ENCODE peak calls at places on chromosomes 13 and 19, in four cellular contexts. One of them, this sample, is unnamed.
A peak's percentile ranks its signal among the peaks of the same experiment; 100 is the strongest.

GRCh38 chr13:65011403-65011802 is 2218.7 kb downstream of the PCDH9 start:
- DNase-seq in H7: no peak
- DNase-seq in CD8-positive, alpha-beta T cell: no peak
- DNase-seq in transverse colon: no peak
- DNase-seq in this sample: no peak

GRCh38 chr13:113076681-113077401 is 28.8 kb upstream of the F7 start:
- DNase-seq in H7: peak; percentile 57
- DNase-seq in CD8-positive, alpha-beta T cell: no peak
- DNase-seq in transverse colon: no peak
- DNase-seq in this sample: no peak

GRCh38 chr19:51365211-51366049 is 758 bp downstream of the ETFB start:
- DNase-seq in H7: no peak
- DNase-seq in CD8-positive, alpha-beta T cell: no peak
- DNase-seq in transverse colon: peak; percentile 45
- DNase-seq in this sample: peak; percentile 76

GRCh38 chr13:35818577-35819165 is 312.5 kb downstream of the DCLK1 start:
- DNase-seq in H7: peak; percentile 25
- DNase-seq in CD8-positive, alpha-beta T cell: no peak
- DNase-seq in transverse colon: no peak
- DNase-seq in this sample: peak; percentile 62

GRCh38 chr13:109131698-109132257 is 502.4 kb downstream of the MYO16 start:
- DNase-seq in H7: peak; percentile 55
- DNase-seq in CD8-positive, alpha-beta T cell: no peak
- DNase-seq in transverse colon: no peak
- DNase-seq in this sample: no peak

GRCh38 chr13:46567671-46568070 is 14.7 kb downstream of the LRCH1 start:
- DNase-seq in H7: no peak
- DNase-seq in CD8-positive, alpha-beta T cell: no peak
- DNase-seq in transverse colon: no peak
- DNase-seq in this sample: no peak

GRCh38 chr13:73914119-73914518 is 220.1 kb downstream of the KLF12 start:
- DNase-seq in H7: no peak
- DNase-seq in CD8-positive, alpha-beta T cell: no peak
- DNase-seq in transverse colon: no peak
- DNase-seq in this sample: peak; percentile 9

GRCh38 chr13:36526897-36527296 is 94.6 kb downstream of the CCNA1 start:
- DNase-seq in H7: no peak
- DNase-seq in CD8-positive, alpha-beta T cell: no peak
- DNase-seq in transverse colon: no peak
- DNase-seq in this sample: no peak

GRCh38 chr13:84648069-84648640 is 765.9 kb upstream of the SLITRK1 start:
- DNase-seq in H7: no peak
- DNase-seq in CD8-positive, alpha-beta T cell: no peak
- DNase-seq in transverse colon: no peak
- DNase-seq in this sample: no peak

GRCh38 chr19:48169585-48169973 is 565 bp downstream of the LIG1 start:
- DNase-seq in H7: peak; percentile 98
- DNase-seq in CD8-positive, alpha-beta T cell: peak; percentile 91
- DNase-seq in transverse colon: peak; percentile 93
- DNase-seq in this sample: peak; percentile 93

GRCh38 chr13:113049521-113049941 is 56.1 kb upstream of the F7 start:
- DNase-seq in H7: no peak
- DNase-seq in CD8-positive, alpha-beta T cell: no peak
- DNase-seq in transverse colon: no peak
- DNase-seq in this sample: no peak

GRCh38 chr19:48674921-48675824 is 2.4 kb upstream of the NTN5 start:
- DNase-seq in H7: peak; percentile 97
- DNase-seq in CD8-positive, alpha-beta T cell: peak; percentile 74
- DNase-seq in transverse colon: peak; percentile 86
- DNase-seq in this sample: peak; percentile 100

GRCh38 chr13:113029487-113030258 is 60.7 kb downstream of the MCF2L start:
- DNase-seq in H7: peak; percentile 98
- DNase-seq in CD8-positive, alpha-beta T cell: peak; percentile 40
- DNase-seq in transverse colon: peak; percentile 37
- DNase-seq in this sample: no peak

GRCh38 chr19:5828661-5829566 is 10.6 kb downstream of the FUT6 start:
- DNase-seq in H7: peak; percentile 95
- DNase-seq in CD8-positive, alpha-beta T cell: peak; percentile 26
- DNase-seq in transverse colon: peak; percentile 58
- DNase-seq in this sample: peak; percentile 87

GRCh38 chr19:35098413-35099049 is 17.1 kb upstream of the FXYD3 start:
- DNase-seq in H7: no peak
- DNase-seq in CD8-positive, alpha-beta T cell: no peak
- DNase-seq in transverse colon: no peak
- DNase-seq in this sample: peak; percentile 86

GRCh38 chr13:106139407-106139806 is 396.1 kb downstream of the EFNB2 start:
- DNase-seq in H7: no peak
- DNase-seq in CD8-positive, alpha-beta T cell: no peak
- DNase-seq in transverse colon: no peak
- DNase-seq in this sample: no peak

GRCh38 chr19:10289836-10290438 is at the start of gene ICAM5:
- DNase-seq in H7: no peak
- DNase-seq in CD8-positive, alpha-beta T cell: peak; percentile 35
- DNase-seq in transverse colon: peak; percentile 13
- DNase-seq in this sample: peak; percentile 92

GRCh38 chr13:114059946-114060860 is 72.2 kb downstream of the RASA3 start:
- DNase-seq in H7: no peak
- DNase-seq in CD8-positive, alpha-beta T cell: peak; percentile 21
- DNase-seq in transverse colon: no peak
- DNase-seq in this sample: no peak

GRCh38 chr19:18100710-18101109 is 3.1 kb downstream of the MAST3 start:
- DNase-seq in H7: peak; percentile 95
- DNase-seq in CD8-positive, alpha-beta T cell: no peak
- DNase-seq in transverse colon: no peak
- DNase-seq in this sample: peak; percentile 88

GRCh38 chr19:3122512-3122870 is 13.3 kb upstream of the GNA15 start:
- DNase-seq in H7: no peak
- DNase-seq in CD8-positive, alpha-beta T cell: peak; percentile 11
- DNase-seq in transverse colon: no peak
- DNase-seq in this sample: no peak

GRCh38 chr19:44759083-44759804 is 10.7 kb downstream of the BCL3 start:
- DNase-seq in H7: peak; percentile 74
- DNase-seq in CD8-positive, alpha-beta T cell: no peak
- DNase-seq in transverse colon: no peak
- DNase-seq in this sample: peak; percentile 81

GRCh38 chr13:30585748-30586262 is 31.9 kb upstream of the USPL1 start:
- DNase-seq in H7: no peak
- DNase-seq in CD8-positive, alpha-beta T cell: no peak
- DNase-seq in transverse colon: no peak
- DNase-seq in this sample: no peak

GRCh38 chr19:48553676-48554384 is 1.9 kb downstream of the SULT2B1 start:
- DNase-seq in H7: peak; percentile 77
- DNase-seq in CD8-positive, alpha-beta T cell: no peak
- DNase-seq in transverse colon: peak; percentile 50
- DNase-seq in this sample: peak; percentile 95

GRCh38 chr13:102291587-102292218 is 110.1 kb downstream of the FGF14 start:
- DNase-seq in H7: no peak
- DNase-seq in CD8-positive, alpha-beta T cell: no peak
- DNase-seq in transverse colon: no peak
- DNase-seq in this sample: no peak

GRCh38 chr13:42751693-42752092 is 29.7 kb upstream of the FAM216B start:
- DNase-seq in H7: no peak
- DNase-seq in CD8-positive, alpha-beta T cell: no peak
- DNase-seq in transverse colon: no peak
- DNase-seq in this sample: no peak

GRCh38 chr13:48783181-48783630 is 129.5 kb downstream of the CYSLTR2 start:
- DNase-seq in H7: no peak
- DNase-seq in CD8-positive, alpha-beta T cell: no peak
- DNase-seq in transverse colon: peak; percentile 69
- DNase-seq in this sample: no peak

GRCh38 chr13:51560336-51560735 is 23.9 kb upstream of the WDFY2 start:
- DNase-seq in H7: no peak
- DNase-seq in CD8-positive, alpha-beta T cell: no peak
- DNase-seq in transverse colon: no peak
- DNase-seq in this sample: no peak

GRCh38 chr19:31326329-31327028 is 22.8 kb downstream of the TSHZ3 start:
- DNase-seq in H7: no peak
- DNase-seq in CD8-positive, alpha-beta T cell: no peak
- DNase-seq in transverse colon: no peak
- DNase-seq in this sample: no peak

GRCh38 chr19:45075215-45076028 is 856 bp downstream of the ZNF296 start:
- DNase-seq in H7: peak; percentile 94
- DNase-seq in CD8-positive, alpha-beta T cell: peak; percentile 48
- DNase-seq in transverse colon: peak; percentile 92
- DNase-seq in this sample: peak; percentile 95

GRCh38 chr13:36841411-36841810 is 22.4 kb downstream of the RFXAP start:
- DNase-seq in H7: no peak
- DNase-seq in CD8-positive, alpha-beta T cell: no peak
- DNase-seq in transverse colon: no peak
- DNase-seq in this sample: peak; percentile 75

GRCh38 chr13:67986234-67986633 is 756.1 kb upstream of the PCDH9 start:
- DNase-seq in H7: no peak
- DNase-seq in CD8-positive, alpha-beta T cell: no peak
- DNase-seq in transverse colon: no peak
- DNase-seq in this sample: no peak

GRCh38 chr13:113655358-113656014 is 2.5 kb downstream of the ATP4B start:
- DNase-seq in H7: peak; percentile 38
- DNase-seq in CD8-positive, alpha-beta T cell: no peak
- DNase-seq in transverse colon: no peak
- DNase-seq in this sample: peak; percentile 80

DNA sequence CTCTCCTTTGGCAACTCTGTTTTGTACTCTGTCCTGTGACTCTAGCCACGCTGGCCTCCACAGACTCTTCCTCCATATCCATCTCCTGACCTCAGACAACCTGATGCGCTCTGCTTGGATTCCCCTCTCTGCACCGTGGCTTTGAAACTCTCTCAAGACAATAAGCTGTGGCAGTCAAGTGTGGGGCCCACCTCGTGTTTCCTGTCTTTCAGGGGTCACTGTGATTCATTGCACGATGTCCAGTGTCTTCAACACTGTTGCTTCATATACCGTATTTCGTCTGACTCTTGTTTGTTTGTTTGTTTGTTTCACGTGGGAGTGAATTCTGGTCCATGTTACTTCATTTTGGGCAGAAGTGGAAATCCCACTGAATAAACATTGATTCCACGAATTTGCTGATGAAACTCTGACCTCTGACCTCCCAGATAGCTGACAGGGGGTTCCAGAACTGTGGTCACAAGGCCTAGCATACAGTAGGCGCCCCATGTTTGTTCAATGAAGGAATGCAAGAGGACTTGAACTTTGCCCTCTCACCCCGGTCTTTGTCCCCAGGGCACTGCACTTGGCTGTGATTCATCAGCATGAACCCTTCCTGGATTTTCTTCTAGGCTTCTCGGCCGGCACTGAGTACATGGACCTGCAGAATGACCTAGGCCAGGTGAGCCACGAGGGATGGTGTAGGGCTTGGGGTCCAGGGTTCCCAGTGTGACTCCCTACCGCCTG is 4.9 kb downstream of the NFKBIB start:
- DNase-seq in H7: peak; percentile 25
- DNase-seq in CD8-positive, alpha-beta T cell: no peak
- DNase-seq in transverse colon: no peak
- DNase-seq in this sample: peak; percentile 57
- H3K4me3 ChIP-seq in H7: no peak overlapping the region
- H3K4me3 ChIP-seq in CD8-positive, alpha-beta T cell: no peak overlapping the region
- H3K4me3 ChIP-seq in transverse colon: no peak overlapping the region
- H3K4me3 ChIP-seq in this sample: no peak overlapping the region

DNA sequence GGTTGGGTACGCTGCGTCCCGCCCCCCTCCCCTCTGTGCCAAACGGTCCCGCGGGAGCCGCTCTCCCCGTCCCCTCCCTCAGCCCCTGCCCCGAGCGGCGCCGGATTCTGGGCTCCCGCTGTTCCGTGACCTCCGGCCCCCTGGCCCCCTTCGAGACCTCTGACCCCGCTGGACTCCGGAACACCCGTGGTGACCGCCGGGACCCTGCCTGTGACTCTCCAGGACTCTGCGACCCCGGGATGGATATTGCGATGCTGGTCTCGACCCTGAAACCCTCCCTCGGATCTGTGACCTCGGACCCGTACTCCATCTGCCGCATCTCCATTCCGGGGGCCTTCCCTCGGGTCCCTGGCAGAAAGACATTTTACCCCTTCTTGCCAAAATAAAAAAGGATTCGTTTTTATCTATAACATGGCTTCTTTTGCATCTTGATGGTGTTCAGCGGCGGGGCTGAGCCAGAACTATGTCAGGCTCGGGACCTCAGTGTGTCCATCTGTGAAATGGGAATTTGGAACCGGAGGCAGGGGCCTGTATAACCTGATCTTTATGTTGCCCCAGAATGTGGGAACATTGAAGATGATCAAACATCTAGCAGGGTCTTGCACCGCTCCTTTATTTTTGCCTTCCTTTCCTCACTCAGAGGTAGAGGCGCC is 654 bp upstream of the MEGF8 start:
- DNase-seq in H7: no peak
- DNase-seq in CD8-positive, alpha-beta T cell: no peak
- DNase-seq in transverse colon: peak; percentile 22
- DNase-seq in this sample: peak; percentile 78
- H3K4me3 ChIP-seq in H7: peak overlapping the region; percentile 47
- H3K4me3 ChIP-seq in CD8-positive, alpha-beta T cell: peak overlapping the region; percentile 56
- H3K4me3 ChIP-seq in transverse colon: no peak overlapping the region
- H3K4me3 ChIP-seq in this sample: peak overlapping the region; percentile 96

DNA sequence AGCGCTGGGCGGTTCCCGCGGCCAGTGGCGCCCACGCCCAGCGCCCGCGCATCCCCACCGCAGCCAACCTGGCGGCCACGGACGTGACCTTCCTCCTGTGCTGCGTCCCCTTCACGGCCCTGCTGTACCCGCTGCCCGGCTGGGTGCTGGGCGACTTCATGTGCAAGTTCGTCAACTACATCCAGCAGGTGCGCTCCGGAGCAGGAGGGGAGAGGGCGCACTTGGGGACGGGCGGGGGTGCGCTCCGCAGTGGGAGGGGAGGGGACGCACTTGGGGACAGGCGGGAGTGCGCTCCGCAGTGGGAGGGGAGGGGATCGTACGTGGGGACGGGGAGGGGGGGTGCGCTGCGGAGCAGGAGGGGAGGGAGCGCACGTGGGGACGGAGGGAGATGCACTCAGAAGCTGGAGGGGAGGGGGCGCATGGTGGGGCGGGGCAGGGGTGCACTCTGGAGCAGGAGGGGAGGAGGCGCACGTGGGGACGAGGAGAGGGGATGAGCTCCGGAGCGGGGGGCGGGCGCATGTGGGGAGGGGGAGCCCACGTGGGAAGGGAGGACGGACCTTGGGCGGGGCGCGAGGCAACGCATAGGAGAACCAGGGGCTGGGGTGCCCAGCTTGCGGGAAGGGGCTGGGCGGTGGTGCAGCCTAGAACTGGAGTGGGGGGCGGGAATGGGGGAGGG is 1.5 kb downstream of the KISS1R start:
- DNase-seq in H7: peak; percentile 86
- DNase-seq in CD8-positive, alpha-beta T cell: peak; percentile 47
- DNase-seq in transverse colon: no peak
- DNase-seq in this sample: no peak
- H3K4me3 ChIP-seq in H7: peak overlapping the region; percentile 63
- H3K4me3 ChIP-seq in CD8-positive, alpha-beta T cell: peak overlapping the region; percentile 23
- H3K4me3 ChIP-seq in transverse colon: no peak overlapping the region
- H3K4me3 ChIP-seq in this sample: no peak overlapping the region

GRCh38 chr19:33259532-33259931 is 33.9 kb upstream of the SLC7A10 start:
- DNase-seq in H7: no peak
- DNase-seq in CD8-positive, alpha-beta T cell: no peak
- DNase-seq in transverse colon: no peak
- DNase-seq in this sample: peak; percentile 91

GRCh38 chr19:33257828-33258227 is 32.2 kb upstream of the SLC7A10 start:
- DNase-seq in H7: no peak
- DNase-seq in CD8-positive, alpha-beta T cell: no peak
- DNase-seq in transverse colon: no peak
- DNase-seq in this sample: no peak

GRCh38 chr19:33263325-33264023 is 37.8 kb upstream of the SLC7A10 start:
- DNase-seq in H7: no peak
- DNase-seq in CD8-positive, alpha-beta T cell: no peak
- DNase-seq in transverse colon: no peak
- DNase-seq in this sample: no peak

GRCh38 chr19:33261511-33262192 is 36.0 kb upstream of the SLC7A10 start:
- DNase-seq in H7: no peak
- DNase-seq in CD8-positive, alpha-beta T cell: no peak
- DNase-seq in transverse colon: no peak
- DNase-seq in this sample: no peak

GRCh38 chr19:33260628-33261418 is 35.2 kb upstream of the SLC7A10 start:
- DNase-seq in H7: no peak
- DNase-seq in CD8-positive, alpha-beta T cell: no peak
- DNase-seq in transverse colon: no peak
- DNase-seq in this sample: no peak
- H3K4me3 ChIP-seq in H7: no peak overlapping the region
- H3K4me3 ChIP-seq in CD8-positive, alpha-beta T cell: no peak overlapping the region
- H3K4me3 ChIP-seq in transverse colon: no peak overlapping the region
- H3K4me3 ChIP-seq in this sample: no peak overlapping the region